ENCODE peak calls at places on chromosomes 4 and X, in nine cellular contexts. W is hepatocyte, R is AG04450, H is mammary epithelial cell, K is K562, L is tibial artery, T is uterus, B is lower lobe of right lung, Z is adrenal gland. X is an unnamed sample.

GRCh38 chr4:7677799-7678301 is 243.1 kb upstream of the PSAPL1 start:
- DNase-seq in W (no peak), Z (no peak), R (no peak), H (peak; percentile 68), K (no peak), L (no peak), T (no peak), B (no peak), X (peak; percentile 24)

GRCh38 chr4:185567828-185568442 is 32.6 kb upstream of the PDLIM3 start:
- DNase-seq in B (no peak), W (no peak), Z (no peak), K (no peak), H (no peak), L (peak; percentile 55), R (peak; percentile 63), T (peak; percentile 67), X (no peak)

GRCh38 chrX:6383488-6383887 is 151.4 kb downstream of the VCX3A start:
- DNase-seq in B (no peak), K (no peak), T (no peak), H (no peak), Z (no peak), R (no peak), L (no peak), W (no peak), X (no peak)

GRCh38 chrX:77740376-77740905 is 45.6 kb downstream of the ATRX start:
- DNase-seq in T (no peak), W (no peak), L (no peak), R (no peak), Z (no peak), H (no peak), B (no peak), K (no peak), X (no peak)

GRCh38 chr4:168652818-168653217 is 156.0 kb downstream of the PALLD start:
- DNase-seq in R (no peak), W (no peak), Z (no peak), H (no peak), B (no peak), L (no peak), T (no peak), K (no peak), X (no peak)

GRCh38 chr4:41060352-41061318 is 153.7 kb downstream of the APBB2 start:
- DNase-seq in T (peak; percentile 70), L (peak; percentile 39), R (no peak), H (no peak), Z (no peak), B (no peak), K (no peak), W (no peak), X (no peak)

GRCh38 chr4:147944264-147944663 is 212.4 kb downstream of the ARHGAP10 start:
- DNase-seq in L (no peak), B (no peak), R (no peak), H (no peak), K (no peak), Z (no peak), W (no peak), T (no peak), X (no peak)

GRCh38 chr4:41024556-41025491 is 189.5 kb downstream of the APBB2 start:
- DNase-seq in H (peak; percentile 57), Z (no peak), W (no peak), L (no peak), R (no peak), T (no peak), K (no peak), B (no peak), X (no peak)

GRCh38 chr4:142331132-142331531 is 515.0 kb downstream of the INPP4B start:
- DNase-seq in Z (peak; percentile 55), K (no peak), B (no peak), R (no peak), T (peak; percentile 57), H (no peak), W (no peak), L (no peak), X (no peak)

DNA sequence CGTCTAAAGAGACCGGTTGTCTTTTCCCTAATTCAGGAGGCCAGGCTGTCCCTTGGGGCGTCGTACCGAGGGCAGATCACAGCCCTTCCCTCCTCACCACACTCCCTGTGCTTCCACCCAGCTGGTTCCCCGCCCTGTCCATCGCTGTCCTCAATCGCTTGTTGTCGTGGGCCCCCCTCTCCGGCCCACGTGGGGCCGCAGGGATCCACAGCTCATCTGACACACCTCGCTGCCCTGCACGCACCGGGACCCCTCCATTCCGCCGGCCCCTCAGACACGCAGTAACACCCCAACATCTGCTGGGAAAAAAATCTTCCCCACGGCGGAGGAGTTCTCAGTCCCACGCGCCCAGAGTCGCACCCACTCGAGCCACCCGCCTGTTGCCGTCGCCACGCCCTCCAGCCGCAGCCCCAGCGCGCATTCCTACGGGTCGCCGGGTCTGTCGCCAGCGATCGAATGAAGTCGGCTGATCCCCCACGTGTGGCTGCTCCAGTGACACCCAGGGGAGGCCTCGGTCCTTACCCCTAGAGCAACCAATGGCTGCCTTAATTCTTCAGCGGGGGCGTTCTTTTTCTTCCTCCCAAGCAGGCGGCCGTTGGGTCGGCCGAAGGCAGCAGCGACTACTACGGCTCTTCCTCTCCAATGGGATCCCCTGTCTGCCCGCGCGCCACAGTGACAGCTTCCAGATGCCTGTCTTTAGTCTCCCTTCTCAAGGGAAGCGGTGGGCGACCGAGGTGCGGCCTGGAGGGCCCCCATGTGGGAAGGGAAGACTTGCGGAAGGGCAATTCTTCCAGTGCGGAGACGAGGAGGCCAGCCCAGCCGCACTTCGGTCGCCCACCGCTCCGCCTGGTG is 885 bp upstream of the SEPTIN11 start:
- DNase-seq in H (peak; percentile 73), K (peak; percentile 78), Z (peak; percentile 76), R (no peak), B (peak; percentile 86), W (peak; percentile 86), L (peak; percentile 77), T (peak; percentile 75), X (peak; percentile 64)
- TF ChIP-seq CTCF in H (no peak), K (no peak), Z (no peak), R (no peak), B (no peak), W (peak; percentile 33), L (no peak), T (no peak), X (no peak)

GRCh38 chrX:119756926-119757635 is 1.3 kb upstream of the SOWAHD start:
- DNase-seq in L (no peak), T (no peak), K (no peak), B (no peak), H (no peak), W (no peak), R (no peak), Z (no peak), X (no peak)
- H3K27ac ChIP-seq in L (no peak overlapping the region), T (no peak overlapping the region), K (no peak overlapping the region), B (peak overlapping the region; percentile 49), H (no peak overlapping the region), W (peak overlapping the region; percentile 80), R (no peak overlapping the region), Z (no peak overlapping the region), X (no peak overlapping the region)

GRCh38 chr4:102610007-102610406 is 108.8 kb downstream of the NFKB1 start:
- DNase-seq in R (no peak), T (no peak), Z (no peak), B (no peak), L (no peak), H (no peak), W (no peak), K (no peak), X (no peak)
- TF ChIP-seq CTCF in R (peak; percentile 44), T (no peak), Z (no peak), B (no peak), L (no peak), H (peak; percentile 13), W (peak; percentile 19), K (peak; percentile 53), X (peak; percentile 27)

GRCh38 chrX:151723156-151723760 is 7.4 kb downstream of the FATE1 start:
- DNase-seq in T (no peak), K (no peak), B (no peak), Z (no peak), L (no peak), W (no peak), H (no peak), R (no peak), X (no peak)
- H3K27ac ChIP-seq in T (no peak overlapping the region), K (no peak overlapping the region), B (no peak overlapping the region), Z (no peak overlapping the region), L (no peak overlapping the region), W (no peak overlapping the region), H (no peak overlapping the region), R (no peak overlapping the region), X (no peak overlapping the region)

DNA sequence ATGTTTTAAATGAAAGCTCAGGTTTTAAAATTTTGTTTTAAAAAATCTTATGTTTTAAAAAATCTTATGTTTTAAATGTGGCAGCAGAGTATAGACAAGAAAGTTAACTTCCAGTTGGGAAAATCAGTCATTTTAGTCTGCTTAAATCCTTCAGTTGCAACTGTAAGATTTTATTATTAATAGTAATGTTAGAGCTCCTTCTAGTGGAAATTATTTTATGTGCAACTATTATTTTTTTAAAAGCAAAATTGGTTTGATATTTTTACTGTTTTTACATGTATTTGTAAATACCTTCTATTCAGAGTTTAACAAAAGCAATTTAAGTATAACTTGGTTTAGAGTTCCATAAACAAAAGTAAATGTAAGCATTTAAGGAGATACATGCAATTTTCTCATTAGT is 8.5 kb upstream of the NUDT6 start:
- DNase-seq in H (no peak), K (no peak), R (no peak), B (no peak), Z (no peak), L (no peak), W (no peak), T (no peak), X (peak; percentile 11)
- TF ChIP-seq CTCF in H (peak; percentile 49), K (peak; percentile 70), R (peak; percentile 50), B (peak; percentile 57), Z (peak; percentile 66), L (peak; percentile 44), W (peak; percentile 67), T (peak; percentile 70), X (peak; percentile 68)

DNA sequence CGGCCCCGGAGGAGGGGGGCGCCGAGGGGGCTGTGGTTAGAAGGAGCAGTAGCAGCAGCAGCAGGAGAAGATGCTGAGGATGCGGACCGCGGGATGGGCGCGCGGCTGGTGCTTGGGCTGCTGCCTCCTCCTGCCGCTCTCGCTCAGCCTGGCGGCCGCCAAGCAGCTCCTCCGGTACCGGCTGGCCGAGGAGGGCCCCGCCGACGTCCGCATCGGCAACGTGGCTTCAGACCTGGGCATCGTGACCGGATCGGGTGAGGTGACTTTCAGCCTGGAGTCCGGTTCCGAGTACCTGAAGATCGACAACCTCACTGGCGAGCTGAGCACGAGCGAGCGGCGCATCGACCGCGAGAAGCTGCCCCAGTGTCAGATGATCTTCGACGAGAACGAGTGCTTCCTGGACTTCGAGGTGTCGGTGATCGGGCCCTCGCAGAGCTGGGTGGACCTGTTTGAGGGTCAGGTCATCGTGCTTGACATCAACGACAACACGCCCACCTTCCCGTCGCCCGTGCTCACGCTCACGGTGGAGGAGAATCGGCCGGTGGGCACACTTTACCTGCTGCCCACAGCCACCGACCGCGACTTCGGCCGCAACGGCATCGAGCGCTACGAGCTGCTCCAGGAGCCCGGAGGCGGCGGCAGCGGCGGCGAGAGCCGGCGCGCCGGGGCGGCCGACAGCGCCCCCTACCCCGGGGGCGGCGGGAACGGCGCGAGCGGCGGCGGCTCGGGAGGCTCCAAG is 1.4 kb downstream of the PCDH7 start:
- DNase-seq in T (peak; percentile 29), H (peak; percentile 69), Z (no peak), B (no peak), K (no peak), L (peak; percentile 29), W (peak; percentile 80), R (no peak), X (peak; percentile 22)
- H3K27ac ChIP-seq in T (peak overlapping the region; percentile 86), H (no peak overlapping the region), Z (no peak overlapping the region), B (no peak overlapping the region), K (no peak overlapping the region), L (peak overlapping the region; percentile 81), W (peak overlapping the region; percentile 34), R (no peak overlapping the region), X (peak overlapping the region; percentile 84)